ENCODE peak calls at places on chromosomes 4 and X, in eight cellular contexts. P is dorsolateral prefrontal cortex, X is aorta, S is SJCRH30, O is left ventricle myocardium inferior, K is sciatic nerve, U is hepatocyte, Z is T-cell. J is an unnamed sample.

GRCh38 chrX:30965751-30966150 is 76.7 kb upstream of the TAB3 start:
- DNase-seq in P (no peak), U (no peak), X (no peak), O (no peak), S (peak), Z (no peak), K (no peak), J (no peak)

GRCh38 chrX:119067023-119067739 is 5.6 kb upstream of the CT47C1 start:
- DNase-seq in U (peak), S (peak), X (peak), Z (peak), P (peak), O (peak), K (peak), J (peak)

GRCh38 chrX:150058728-150059127 is 120.4 kb upstream of the EOLA2 start:
- DNase-seq in U (no peak), K (no peak), X (no peak), S (no peak), P (no peak), Z (no peak), O (no peak), J (no peak)

GRCh38 chr4:1248262-1249147 is at the start of gene CTBP1:
- DNase-seq in X (peak), P (peak), S (peak), K (peak), U (peak), Z (peak), O (peak), J (peak)

GRCh38 chrX:134908235-134908834 is 82.5 kb upstream of the SMIM10 start:
- DNase-seq in U (peak), P (no peak), Z (peak), S (peak), X (no peak), K (no peak), O (no peak), J (no peak)

GRCh38 chr4:7295917-7296660 is 103.8 kb downstream of the SORCS2 start:
- DNase-seq in K (peak), O (peak), P (peak), X (no peak), U (peak), Z (no peak), S (peak), J (peak)

GRCh38 chrX:82813671-82814078 is 694.4 kb upstream of the POU3F4 start:
- DNase-seq in K (no peak), O (no peak), S (peak), U (peak), X (no peak), P (no peak), Z (no peak), J (no peak)

GRCh38 chrX:154074199-154074598 is 23.3 kb downstream of the MECP2 start:
- DNase-seq in Z (no peak), O (no peak), S (peak), X (no peak), U (no peak), P (no peak), K (no peak), J (no peak)

GRCh38 chrX:120207009-120207610 is 43.5 kb upstream of the ZBTB33 start:
- DNase-seq in P (no peak), S (no peak), X (no peak), Z (no peak), O (no peak), K (no peak), U (no peak), J (no peak)

GRCh38 chr4:156677136-156677535 is 294.5 kb downstream of the PDGFC start:
- DNase-seq in O (no peak), Z (no peak), K (no peak), P (no peak), S (peak), X (no peak), U (peak), J (no peak)

GRCh38 chr4:184807261-184807660 is 18.5 kb downstream of the ACSL1 start:
- DNase-seq in X (no peak), S (no peak), U (no peak), K (no peak), P (no peak), O (no peak), Z (no peak), J (no peak)

GRCh38 chr4:1376391-1376840 is 29.4 kb downstream of the UVSSA start:
- DNase-seq in O (no peak), S (peak), K (no peak), U (no peak), Z (no peak), X (peak), P (peak), J (no peak)

GRCh38 chr4:4763815-4764202 is 95.7 kb upstream of the MSX1 start:
- DNase-seq in P (no peak), Z (no peak), X (no peak), U (no peak), K (no peak), O (no peak), S (no peak), J (no peak)

GRCh38 chr4:5863461-5864113 is 29.3 kb downstream of the CRMP1 start:
- DNase-seq in K (no peak), S (peak), O (no peak), Z (no peak), P (peak), X (no peak), U (peak), J (no peak)

GRCh38 chr4:10120943-10121567 is 4.5 kb upstream of the WDR1 start:
- DNase-seq in K (no peak), S (no peak), P (no peak), U (peak), X (no peak), Z (no peak), O (no peak), J (no peak)

GRCh38 chr4:114519368-114519767 is 79.2 kb upstream of the UGT8 start:
- DNase-seq in P (no peak), K (no peak), U (no peak), S (peak), X (no peak), Z (no peak), O (no peak), J (no peak)

GRCh38 chr4:143700060-143700419 is 435 bp downstream of the FREM3 start:
- DNase-seq in P (peak), U (peak), S (no peak), X (peak), K (peak), Z (no peak), O (no peak), J (no peak)

GRCh38 chr4:76087007-76087769 is 12.7 kb downstream of the ART3 start:
- DNase-seq in K (peak), S (peak), P (peak), X (no peak), Z (no peak), O (peak), U (peak), J (no peak)

GRCh38 chr4:94304365-94304971 is 38.2 kb downstream of the HPGDS start:
- DNase-seq in P (no peak), X (no peak), O (no peak), U (peak), Z (no peak), K (no peak), S (peak), J (no peak)

GRCh38 chr4:151921371-151921770 is 160.6 kb upstream of the GATB start:
- DNase-seq in O (no peak), S (no peak), Z (no peak), K (no peak), X (no peak), P (no peak), U (no peak), J (no peak)

GRCh38 chr4:33715996-33716395 is 2528.3 kb downstream of the ARAP2 start:
- DNase-seq in K (no peak), X (no peak), U (no peak), P (no peak), O (no peak), Z (no peak), S (peak), J (no peak)

GRCh38 chr4:118716304-118716703 is 31.1 kb downstream of the METTL14 start:
- DNase-seq in O (no peak), S (no peak), P (no peak), Z (no peak), K (no peak), X (no peak), U (no peak), J (no peak)

GRCh38 chr4:97016186-97016945 is 1126.9 kb downstream of the STPG2 start:
- DNase-seq in K (no peak), U (no peak), P (no peak), X (no peak), Z (no peak), S (peak), O (no peak), J (no peak)

GRCh38 chr4:182929296-182929695 is 12.1 kb upstream of the DCTD start:
- DNase-seq in O (no peak), X (no peak), S (no peak), K (no peak), Z (no peak), U (peak), P (no peak), J (no peak)

GRCh38 chr4:24032371-24032989 is 142.6 kb upstream of the PPARGC1A start:
- DNase-seq in O (no peak), Z (no peak), U (peak), X (no peak), S (peak), K (no peak), P (no peak), J (no peak)

GRCh38 chr4:140239311-140239710 is 85.3 kb upstream of the MAML3 start:
- DNase-seq in X (no peak), S (no peak), Z (no peak), O (no peak), U (no peak), K (no peak), P (no peak), J (no peak)

GRCh38 chrX:137418086-137418485 is 147.8 kb upstream of the ZIC3 start:
- DNase-seq in S (no peak), U (no peak), Z (no peak), X (no peak), O (no peak), K (no peak), P (no peak), J (no peak)

GRCh38 chr4:133866328-133866699 is 335.3 kb downstream of the PABPC4L start:
- DNase-seq in Z (no peak), S (peak), X (no peak), K (no peak), O (no peak), U (no peak), P (no peak), J (no peak)

GRCh38 chr4:153535735-153536494 is 69.8 kb downstream of the TMEM131L start:
- DNase-seq in P (no peak), U (no peak), K (no peak), O (no peak), X (no peak), Z (no peak), S (no peak), J (no peak)

J was measured in ovary.